ENCODE peak calls at places on chromosomes 12 and 14, in six cellular contexts. One of them, this sample, is unnamed.

GRCh38 chr14:97442363-97442762 is 645.2 kb downstream of the VRK1 start:
- DNase-seq in endothelial cell of umbilical vein: no peak
- DNase-seq in GM23338: no peak
- DNase-seq in SK-N-SH: no peak
- DNase-seq in HCT116: no peak
- DNase-seq in HepG2: no peak
- DNase-seq in this sample: no peak

GRCh38 chr14:61330511-61330910 is 9.1 kb downstream of the PRKCH start:
- DNase-seq in endothelial cell of umbilical vein: no peak
- DNase-seq in GM23338: no peak
- DNase-seq in SK-N-SH: no peak
- DNase-seq in HCT116: no peak
- DNase-seq in HepG2: no peak
- DNase-seq in this sample: no peak

GRCh38 chr14:61132336-61132735 is 148.8 kb downstream of the TMEM30B start:
- DNase-seq in endothelial cell of umbilical vein: no peak
- DNase-seq in GM23338: no peak
- DNase-seq in SK-N-SH: no peak
- DNase-seq in HCT116: no peak
- DNase-seq in HepG2: no peak
- DNase-seq in this sample: no peak

GRCh38 chr12:32116897-32117296 is 10.2 kb downstream of the BICD1 start:
- DNase-seq in endothelial cell of umbilical vein: no peak
- DNase-seq in GM23338: no peak
- DNase-seq in SK-N-SH: no peak
- DNase-seq in HCT116: no peak
- DNase-seq in HepG2: no peak
- DNase-seq in this sample: no peak

GRCh38 chr14:99424306-99424877 is 56.3 kb downstream of the SETD3 start:
- DNase-seq in endothelial cell of umbilical vein: no peak
- DNase-seq in GM23338: peak
- DNase-seq in SK-N-SH: no peak
- DNase-seq in HCT116: no peak
- DNase-seq in HepG2: no peak
- DNase-seq in this sample: no peak

GRCh38 chr12:80721326-80721725 is 4.6 kb downstream of the MYF5 start:
- DNase-seq in endothelial cell of umbilical vein: no peak
- DNase-seq in GM23338: no peak
- DNase-seq in SK-N-SH: no peak
- DNase-seq in HCT116: no peak
- DNase-seq in HepG2: no peak
- DNase-seq in this sample: no peak

GRCh38 chr14:64663174-64663573 is 41.0 kb upstream of the PLEKHG3 start:
- DNase-seq in endothelial cell of umbilical vein: peak
- DNase-seq in GM23338: no peak
- DNase-seq in SK-N-SH: no peak
- DNase-seq in HCT116: no peak
- DNase-seq in HepG2: no peak
- DNase-seq in this sample: no peak

GRCh38 chr12:4030938-4031702 is 157.9 kb upstream of the PARP11 start:
- DNase-seq in endothelial cell of umbilical vein: peak
- DNase-seq in GM23338: peak
- DNase-seq in SK-N-SH: peak
- DNase-seq in HCT116: peak
- DNase-seq in HepG2: peak
- DNase-seq in this sample: peak

GRCh38 chr14:99522025-99522401 is 40.8 kb downstream of the CCNK start:
- DNase-seq in endothelial cell of umbilical vein: no peak
- DNase-seq in GM23338: no peak
- DNase-seq in SK-N-SH: no peak
- DNase-seq in HCT116: no peak
- DNase-seq in HepG2: no peak
- DNase-seq in this sample: no peak

GRCh38 chr14:60317609-60318008 is 68.6 kb downstream of the PPM1A start:
- DNase-seq in endothelial cell of umbilical vein: peak
- DNase-seq in GM23338: peak
- DNase-seq in SK-N-SH: no peak
- DNase-seq in HCT116: no peak
- DNase-seq in HepG2: no peak
- DNase-seq in this sample: no peak

GRCh38 chr12:15856097-15856982 is 25.8 kb upstream of the STRAP start:
- DNase-seq in endothelial cell of umbilical vein: peak
- DNase-seq in GM23338: peak
- DNase-seq in SK-N-SH: no peak
- DNase-seq in HCT116: peak
- DNase-seq in HepG2: peak
- DNase-seq in this sample: peak

GRCh38 chr12:122403115-122403770 is 19.2 kb downstream of the CLIP1 start:
- DNase-seq in endothelial cell of umbilical vein: no peak
- DNase-seq in GM23338: no peak
- DNase-seq in SK-N-SH: no peak
- DNase-seq in HCT116: no peak
- DNase-seq in HepG2: no peak
- DNase-seq in this sample: no peak

GRCh38 chr12:86914716-86915115 is 658.5 kb upstream of the MGAT4C start:
- DNase-seq in endothelial cell of umbilical vein: peak
- DNase-seq in GM23338: peak
- DNase-seq in SK-N-SH: peak
- DNase-seq in HCT116: peak
- DNase-seq in HepG2: peak
- DNase-seq in this sample: no peak

GRCh38 chr12:49428652-49429549 is 61.6 kb downstream of the SPATS2 start:
- DNase-seq in endothelial cell of umbilical vein: peak
- DNase-seq in GM23338: no peak
- DNase-seq in SK-N-SH: no peak
- DNase-seq in HCT116: peak
- DNase-seq in HepG2: no peak
- DNase-seq in this sample: no peak

GRCh38 chr12:7144414-7145120 is 14.4 kb downstream of the CLSTN3 start:
- DNase-seq in endothelial cell of umbilical vein: peak
- DNase-seq in GM23338: peak
- DNase-seq in SK-N-SH: peak
- DNase-seq in HCT116: peak
- DNase-seq in HepG2: no peak
- DNase-seq in this sample: no peak

GRCh38 chr12:51188359-51189051 is 15.6 kb upstream of the TFCP2 start:
- DNase-seq in endothelial cell of umbilical vein: no peak
- DNase-seq in GM23338: no peak
- DNase-seq in SK-N-SH: peak
- DNase-seq in HCT116: no peak
- DNase-seq in HepG2: no peak
- DNase-seq in this sample: no peak

GRCh38 chr14:103056322-103057027 is 874 bp downstream of the CDC42BPB start:
- DNase-seq in endothelial cell of umbilical vein: peak
- DNase-seq in GM23338: peak
- DNase-seq in SK-N-SH: peak
- DNase-seq in HCT116: no peak
- DNase-seq in HepG2: no peak
- DNase-seq in this sample: peak

GRCh38 chr12:96776908-96777307 is 130.1 kb upstream of the NEDD1 start:
- DNase-seq in endothelial cell of umbilical vein: no peak
- DNase-seq in GM23338: no peak
- DNase-seq in SK-N-SH: no peak
- DNase-seq in HCT116: no peak
- DNase-seq in HepG2: no peak
- DNase-seq in this sample: no peak

GRCh38 chr12:47080725-47081502 is 1.2 kb upstream of the AMIGO2 start:
- DNase-seq in endothelial cell of umbilical vein: peak
- DNase-seq in GM23338: peak
- DNase-seq in SK-N-SH: no peak
- DNase-seq in HCT116: no peak
- DNase-seq in HepG2: no peak
- DNase-seq in this sample: peak

GRCh38 chr14:32217301-32217700 is 14.2 kb upstream of the RNU6-8 start:
- DNase-seq in endothelial cell of umbilical vein: no peak
- DNase-seq in GM23338: no peak
- DNase-seq in SK-N-SH: peak
- DNase-seq in HCT116: no peak
- DNase-seq in HepG2: no peak
- DNase-seq in this sample: no peak

GRCh38 chr12:32921397-32921796 is 24.8 kb upstream of the PKP2 start:
- DNase-seq in endothelial cell of umbilical vein: peak
- DNase-seq in GM23338: no peak
- DNase-seq in SK-N-SH: no peak
- DNase-seq in HCT116: no peak
- DNase-seq in HepG2: no peak
- DNase-seq in this sample: no peak

GRCh38 chr12:18158774-18159557 is 69.0 kb upstream of the RERGL start:
- DNase-seq in endothelial cell of umbilical vein: peak
- DNase-seq in GM23338: peak
- DNase-seq in SK-N-SH: peak
- DNase-seq in HCT116: no peak
- DNase-seq in HepG2: peak
- DNase-seq in this sample: no peak

GRCh38 chr14:100124551-100125088 is 34.8 kb downstream of the DEGS2 start:
- DNase-seq in endothelial cell of umbilical vein: no peak
- DNase-seq in GM23338: no peak
- DNase-seq in SK-N-SH: no peak
- DNase-seq in HCT116: no peak
- DNase-seq in HepG2: no peak
- DNase-seq in this sample: no peak

GRCh38 chr12:34604631-34605509 is 582.6 kb downstream of the ALG10 start:
- DNase-seq in endothelial cell of umbilical vein: no peak
- DNase-seq in GM23338: no peak
- DNase-seq in SK-N-SH: peak
- DNase-seq in HCT116: no peak
- DNase-seq in HepG2: no peak
- DNase-seq in this sample: no peak

GRCh38 chr14:73188501-73188903 is 48.8 kb upstream of the PAPLN start:
- DNase-seq in endothelial cell of umbilical vein: no peak
- DNase-seq in GM23338: no peak
- DNase-seq in SK-N-SH: no peak
- DNase-seq in HCT116: no peak
- DNase-seq in HepG2: no peak
- DNase-seq in this sample: no peak

GRCh38 chr12:8089718-8090117 is 7.6 kb downstream of the NECAP1 start:
- DNase-seq in endothelial cell of umbilical vein: no peak
- DNase-seq in GM23338: no peak
- DNase-seq in SK-N-SH: no peak
- DNase-seq in HCT116: no peak
- DNase-seq in HepG2: no peak
- DNase-seq in this sample: no peak

GRCh38 chr12:97555547-97556200 is 93.1 kb downstream of the RMST start:
- DNase-seq in endothelial cell of umbilical vein: no peak
- DNase-seq in GM23338: no peak
- DNase-seq in SK-N-SH: no peak
- DNase-seq in HCT116: no peak
- DNase-seq in HepG2: no peak
- DNase-seq in this sample: no peak

GRCh38 chr12:5374691-5375090 is 57.2 kb upstream of the NTF3 start:
- DNase-seq in endothelial cell of umbilical vein: no peak
- DNase-seq in GM23338: no peak
- DNase-seq in SK-N-SH: no peak
- DNase-seq in HCT116: no peak
- DNase-seq in HepG2: no peak
- DNase-seq in this sample: no peak

GRCh38 chr12:5376591-5377207 is 55.2 kb upstream of the NTF3 start:
- DNase-seq in endothelial cell of umbilical vein: no peak
- DNase-seq in GM23338: no peak
- DNase-seq in SK-N-SH: no peak
- DNase-seq in HCT116: no peak
- DNase-seq in HepG2: no peak
- DNase-seq in this sample: peak

GRCh38 chr12:5375547-5376295 is 56.2 kb upstream of the NTF3 start:
- DNase-seq in endothelial cell of umbilical vein: no peak
- DNase-seq in GM23338: no peak
- DNase-seq in SK-N-SH: no peak
- DNase-seq in HCT116: no peak
- DNase-seq in HepG2: no peak
- DNase-seq in this sample: no peak

GRCh38 chr12:5379737-5380496 is 52.0 kb upstream of the NTF3 start:
- DNase-seq in endothelial cell of umbilical vein: no peak
- DNase-seq in GM23338: no peak
- DNase-seq in SK-N-SH: no peak
- DNase-seq in HCT116: peak
- DNase-seq in HepG2: no peak
- DNase-seq in this sample: no peak

GRCh38 chr12:5377997-5378596 is 53.8 kb upstream of the NTF3 start:
- DNase-seq in endothelial cell of umbilical vein: no peak
- DNase-seq in GM23338: no peak
- DNase-seq in SK-N-SH: no peak
- DNase-seq in HCT116: no peak
- DNase-seq in HepG2: no peak
- DNase-seq in this sample: no peak
- TF ChIP-seq POLR2AphosphoS5 in endothelial cell of umbilical vein: no peak
- TF ChIP-seq POLR2AphosphoS5 in GM23338: no peak
- TF ChIP-seq POLR2AphosphoS5 in SK-N-SH: no peak
- TF ChIP-seq POLR2AphosphoS5 in HCT116: no peak
- TF ChIP-seq POLR2AphosphoS5 in HepG2: no peak
- TF ChIP-seq POLR2AphosphoS5 in this sample: no peak

DNA sequence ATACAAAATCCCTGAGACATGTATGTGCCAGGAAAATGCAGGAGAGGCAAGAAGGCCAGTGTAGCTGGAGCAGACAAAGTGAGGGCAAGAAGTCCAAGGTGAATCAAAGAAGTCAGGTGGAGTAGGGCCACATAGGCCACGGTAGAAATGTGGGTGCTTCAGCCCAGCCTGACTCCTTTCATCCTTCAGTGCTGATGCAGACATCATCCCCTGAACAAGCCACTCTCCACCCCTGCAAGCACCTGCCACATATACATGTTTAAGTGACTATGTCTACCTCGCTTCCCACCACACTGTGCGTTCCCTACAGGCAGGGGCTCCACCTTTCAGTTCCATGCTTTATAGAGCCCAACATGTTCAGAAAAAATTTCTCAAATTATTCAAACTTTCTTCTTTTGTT is 11.7 kb downstream of the SLC7A7 start:
- DNase-seq in endothelial cell of umbilical vein: no peak
- DNase-seq in GM23338: no peak
- DNase-seq in SK-N-SH: no peak
- DNase-seq in HCT116: no peak
- DNase-seq in HepG2: no peak
- DNase-seq in this sample: no peak
- TF ChIP-seq POLR2AphosphoS5 in endothelial cell of umbilical vein: no peak
- TF ChIP-seq POLR2AphosphoS5 in GM23338: no peak
- TF ChIP-seq POLR2AphosphoS5 in SK-N-SH: no peak
- TF ChIP-seq POLR2AphosphoS5 in HCT116: no peak
- TF ChIP-seq POLR2AphosphoS5 in HepG2: no peak
- TF ChIP-seq POLR2AphosphoS5 in this sample: no peak

DNA sequence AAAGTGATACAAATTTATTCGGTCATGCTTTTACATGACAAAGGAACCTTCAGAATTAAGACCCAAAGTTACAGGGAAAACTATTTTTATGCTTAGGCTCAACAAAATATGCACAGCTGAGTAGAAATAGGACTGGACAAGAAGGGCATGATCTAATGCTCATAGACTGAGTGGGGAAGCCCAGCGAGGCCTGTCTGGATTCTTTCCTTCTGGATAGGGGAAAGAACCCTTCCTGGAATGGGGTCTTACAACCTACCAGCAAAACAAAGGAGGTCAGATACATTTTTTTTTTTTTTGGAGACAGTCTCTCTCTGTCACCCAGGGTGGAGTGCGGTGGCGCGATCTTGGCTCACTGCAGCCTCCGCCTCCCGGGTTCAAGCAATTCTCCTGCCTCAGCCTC is 2.2 kb upstream of the DDX55 start:
- DNase-seq in endothelial cell of umbilical vein: no peak
- DNase-seq in GM23338: no peak
- DNase-seq in SK-N-SH: no peak
- DNase-seq in HCT116: no peak
- DNase-seq in HepG2: no peak
- DNase-seq in this sample: peak
- TF ChIP-seq POLR2AphosphoS5 in endothelial cell of umbilical vein: no peak
- TF ChIP-seq POLR2AphosphoS5 in GM23338: no peak
- TF ChIP-seq POLR2AphosphoS5 in SK-N-SH: no peak
- TF ChIP-seq POLR2AphosphoS5 in HCT116: no peak
- TF ChIP-seq POLR2AphosphoS5 in HepG2: no peak
- TF ChIP-seq POLR2AphosphoS5 in this sample: no peak

GRCh38 chr12:111446631-111447570 is 41.2 kb downstream of the SH2B3 start:
- DNase-seq in endothelial cell of umbilical vein: no peak
- DNase-seq in GM23338: no peak
- DNase-seq in SK-N-SH: no peak
- DNase-seq in HCT116: no peak
- DNase-seq in HepG2: no peak
- DNase-seq in this sample: peak
- TF ChIP-seq POLR2AphosphoS5 in endothelial cell of umbilical vein: no peak
- TF ChIP-seq POLR2AphosphoS5 in GM23338: no peak
- TF ChIP-seq POLR2AphosphoS5 in SK-N-SH: no peak
- TF ChIP-seq POLR2AphosphoS5 in HCT116: no peak
- TF ChIP-seq POLR2AphosphoS5 in HepG2: no peak
- TF ChIP-seq POLR2AphosphoS5 in this sample: no peak